ENCODE peak calls at places on chromosomes 2 and 18, in five cellular contexts. L is CD4-positive, CD25-positive, alpha-beta regulatory T cell; X is heart left ventricle; T is adrenal gland; C is brain microvascular endothelial cell. G is an unnamed sample.

GRCh38 chr2:218429951-218430692 is 11.2 kb downstream of the VIL1 start:
- DNase-seq in L (no peak), X (no peak), T (no peak), C (no peak), G (peak)

GRCh38 chr2:74390601-74391000 is 10.5 kb upstream of the DCTN1 start:
- DNase-seq in L (no peak), X (no peak), T (no peak), C (no peak), G (no peak)

GRCh38 chr2:173963817-173964564 is 1.2 kb downstream of the SP3 start:
- DNase-seq in L (peak), X (peak), T (peak), C (peak), G (peak)

GRCh38 chr2:67259581-67260347 is 137.4 kb upstream of the ETAA1 start:
- DNase-seq in L (no peak), X (peak), T (peak), C (peak), G (peak)

GRCh38 chr2:98730851-98731708 is at the start of gene MGAT4A:
- DNase-seq in L (peak), X (peak), T (peak), C (no peak), G (peak)

GRCh38 chr18:76234559-76234958 is 260.5 kb downstream of the ZNF516 start:
- DNase-seq in L (no peak), X (no peak), T (no peak), C (no peak), G (no peak)

GRCh38 chr2:205755923-205756322 is 73.6 kb downstream of the NRP2 start:
- DNase-seq in L (no peak), X (peak), T (no peak), C (no peak), G (no peak)

GRCh38 chr2:218033590-218034496 is 31.0 kb upstream of the TNS1 start:
- DNase-seq in L (no peak), X (peak), T (peak), C (no peak), G (no peak)

GRCh38 chr2:220981926-220982325 is 590.2 kb downstream of the EPHA4 start:
- DNase-seq in L (no peak), X (no peak), T (no peak), C (no peak), G (no peak)

GRCh38 chr2:227414846-227415245 is 27.1 kb upstream of the SCYGR1 start:
- DNase-seq in L (no peak), X (no peak), T (no peak), C (peak), G (no peak)

GRCh38 chr2:62452701-62453449 is 53.1 kb downstream of the TMEM17 start:
- DNase-seq in L (no peak), X (no peak), T (no peak), C (no peak), G (no peak)

GRCh38 chr2:85753035-85753524 is 711 bp upstream of the ATOH8 start:
- DNase-seq in L (no peak), X (no peak), T (no peak), C (no peak), G (no peak)

GRCh38 chr2:121297217-121297830 is 12.3 kb upstream of the TFCP2L1 start:
- DNase-seq in L (no peak), X (no peak), T (peak), C (peak), G (no peak)

GRCh38 chr2:231621051-231621879 is 28.6 kb downstream of the TEX44 start:
- DNase-seq in L (peak), X (peak), T (no peak), C (no peak), G (no peak)
- H3K27ac ChIP-seq in L (no peak), X (peak), T (no peak), C (no peak), G (no peak)

DNA sequence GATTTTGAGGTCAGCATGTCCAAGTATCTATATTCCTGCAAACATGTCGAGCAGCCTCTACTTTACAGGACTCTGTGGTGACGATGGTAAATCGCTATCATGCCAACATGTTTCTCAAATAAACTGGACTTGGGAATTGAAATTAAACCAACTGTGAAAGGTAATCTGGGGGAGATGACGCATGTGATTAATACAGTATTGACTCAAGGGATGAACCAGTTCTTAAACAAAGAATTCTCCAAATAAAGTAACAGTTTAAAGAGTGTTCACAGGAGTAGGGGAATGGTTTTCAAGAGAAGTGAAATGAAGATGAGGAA is 54.3 kb downstream of the THUMPD2 start:
- DNase-seq in L (no peak), X (no peak), T (no peak), C (no peak), G (no peak)
- H3K27ac ChIP-seq in L (no peak), X (no peak), T (no peak), C (no peak), G (no peak)

GRCh38 chr2:109214651-109215371 is 85.8 kb downstream of the SH3RF3 start:
- DNase-seq in L (no peak), X (no peak), T (peak), C (no peak), G (no peak)

GRCh38 chr2:109213646-109214417 is 84.8 kb downstream of the SH3RF3 start:
- DNase-seq in L (peak), X (no peak), T (peak), C (peak), G (no peak)

GRCh38 chr2:109211324-109211723 is 82.3 kb downstream of the SH3RF3 start:
- DNase-seq in L (no peak), X (no peak), T (no peak), C (no peak), G (no peak)

GRCh38 chr2:109210431-109211200 is 81.6 kb downstream of the SH3RF3 start:
- DNase-seq in L (no peak), X (no peak), T (no peak), C (no peak), G (no peak)

GRCh38 chr2:109212836-109213563 is 84.0 kb downstream of the SH3RF3 start:
- DNase-seq in L (no peak), X (no peak), T (no peak), C (no peak), G (no peak)
- H3K27ac ChIP-seq in L (no peak), X (no peak), T (no peak), C (no peak), G (no peak)

GRCh38 chr2:28232267-28232666 is 160.4 kb upstream of the FOSL2 start:
- DNase-seq in L (no peak), X (no peak), T (no peak), C (no peak), G (no peak)
- H3K27ac ChIP-seq in L (no peak), X (peak), T (no peak), C (no peak), G (no peak)

GRCh38 chr2:2726163-2726562 is 395.1 kb upstream of the MYT1L start:
- DNase-seq in L (no peak), X (no peak), T (no peak), C (no peak), G (no peak)
- H3K27ac ChIP-seq in L (no peak), X (no peak), T (no peak), C (no peak), G (no peak)

GRCh38 chr2:10038123-10038522 is 5.2 kb upstream of the KLF11 start:
- DNase-seq in L (no peak), X (no peak), T (no peak), C (no peak), G (no peak)
- H3K27ac ChIP-seq in L (no peak), X (peak), T (no peak), C (no peak), G (no peak)

GRCh38 chr2:34103437-34103836 is 504.3 kb upstream of the FAM98A start:
- DNase-seq in L (no peak), X (no peak), T (no peak), C (no peak), G (no peak)
- H3K27ac ChIP-seq in L (no peak), X (no peak), T (no peak), C (no peak), G (no peak)